ENCODE peak calls at places on chromosomes 7 and 10, in seven cellular contexts. R is prostate gland; Q is endodermal cell; F is effector memory CD4-positive, alpha-beta T cell; N is AG04450; J is NB4; O is Peyer's patch. A is an unnamed sample.

GRCh38 chr10:22681783-22682183 is 32.6 kb downstream of the PIP4K2A start:
- DNase-seq in Q (no peak), F (peak; percentile 30), J (peak; percentile 28), R (peak; percentile 34), N (no peak), O (no peak), A (no peak)

GRCh38 chr10:78059916-78060315 is 26.3 kb downstream of the RPS24 start:
- DNase-seq in R (no peak), J (no peak), F (no peak), N (no peak), O (no peak), Q (no peak), A (no peak)

GRCh38 chr7:98105942-98106544 is 619 bp upstream of the LMTK2 start:
- DNase-seq in F (peak; percentile 0), O (peak; percentile 85), N (no peak), R (no peak), Q (no peak), J (peak; percentile 19), A (peak; percentile 28)

GRCh38 chr10:86969421-86970041 is 1.2 kb downstream of the ADIRF start:
- DNase-seq in F (no peak), J (no peak), O (peak; percentile 54), Q (peak; percentile 46), N (no peak), R (no peak), A (no peak)

GRCh38 chr7:115952832-115953231 is 77.7 kb downstream of the TFEC start:
- DNase-seq in Q (no peak), J (no peak), R (no peak), F (no peak), O (no peak), N (no peak), A (peak; percentile 4)

GRCh38 chr10:3785849-3786290 is 861 bp upstream of the KLF6 start:
- DNase-seq in O (peak; percentile 73), Q (peak; percentile 80), N (no peak), F (no peak), R (no peak), J (no peak), A (peak; percentile 55)

GRCh38 chr7:128351296-128352123 is 7.8 kb upstream of the RBM28 start:
- DNase-seq in N (no peak), J (no peak), O (no peak), R (no peak), F (no peak), Q (peak; percentile 71), A (no peak)

GRCh38 chr10:97689637-97690036 is 2.6 kb upstream of the AVPI1 start:
- DNase-seq in F (no peak), O (no peak), N (peak; percentile 90), R (peak; percentile 35), Q (no peak), J (peak; percentile 58), A (no peak)

GRCh38 chr7:44977304-44977858 is 1.4 kb downstream of the MYO1G start:
- DNase-seq in N (no peak), Q (no peak), J (peak; percentile 97), R (no peak), F (peak; percentile 67), O (peak; percentile 71), A (no peak)

GRCh38 chr10:122263971-122264370 is 7.1 kb upstream of the BTBD16 start:
- DNase-seq in N (peak; percentile 78), R (no peak), F (no peak), Q (peak; percentile 14), J (no peak), O (no peak), A (no peak)

GRCh38 chr7:159136442-159136841 is 8.2 kb downstream of the VIPR2 start:
- DNase-seq in F (no peak), J (no peak), O (no peak), R (no peak), N (no peak), Q (peak; percentile 28), A (no peak)

GRCh38 chr10:49605177-49605938 is 4.8 kb upstream of the SLC18A3 start:
- DNase-seq in Q (peak; percentile 19), J (no peak), R (no peak), O (peak; percentile 24), N (no peak), F (no peak), A (no peak)

GRCh38 chr7:107044347-107045194 is at the start of gene PRKAR2B:
- DNase-seq in F (peak; percentile 64), R (peak; percentile 63), O (peak; percentile 83), J (peak; percentile 80), Q (peak; percentile 93), N (peak; percentile 27), A (peak; percentile 96)

GRCh38 chr10:114246679-114247305 is 7.7 kb downstream of the VWA2 start:
- DNase-seq in J (no peak), F (no peak), R (peak; percentile 23), N (no peak), Q (no peak), O (peak; percentile 55), A (no peak)

GRCh38 chr10:74293686-74294365 is 142.8 kb downstream of the ADK start:
- DNase-seq in N (peak; percentile 34), O (no peak), R (no peak), J (no peak), F (no peak), Q (no peak), A (no peak)

GRCh38 chr7:68733219-68734143 is 864.8 kb upstream of the AUTS2 start:
- DNase-seq in R (no peak), J (no peak), O (no peak), N (no peak), F (no peak), Q (no peak), A (peak; percentile 18)

GRCh38 chr7:97871659-97872024 is 566 bp downstream of the ASNS start:
- DNase-seq in F (peak; percentile 10), N (no peak), O (no peak), J (no peak), Q (no peak), R (peak; percentile 10), A (peak; percentile 8)

GRCh38 chr7:117970806-117971205 is 97.6 kb upstream of the CTTNBP2 start:
- DNase-seq in N (no peak), F (no peak), J (no peak), R (no peak), Q (no peak), O (no peak), A (no peak)

GRCh38 chr10:103427866-103428265 is 24.3 kb downstream of the CALHM2 start:
- DNase-seq in J (no peak), N (no peak), F (no peak), R (no peak), Q (no peak), O (no peak), A (no peak)

GRCh38 chr7:106392144-106392543 is 107.4 kb upstream of the NAMPT start:
- DNase-seq in R (no peak), F (no peak), N (no peak), J (no peak), O (no peak), Q (no peak), A (no peak)

GRCh38 chr10:72297281-72297967 is 23.7 kb downstream of the DDIT4 start:
- DNase-seq in F (peak; percentile 96), N (peak; percentile 56), O (peak; percentile 97), R (peak; percentile 48), Q (no peak), J (peak; percentile 99), A (no peak)

GRCh38 chr10:79345241-79346011 is 1.8 kb upstream of the PPIF start:
- DNase-seq in N (no peak), O (no peak), Q (no peak), R (no peak), F (no peak), J (peak; percentile 76), A (no peak)

GRCh38 chr7:77238703-77239136 is 39.1 kb upstream of the FGL2 start:
- DNase-seq in N (no peak), Q (no peak), O (no peak), J (peak; percentile 98), R (no peak), F (no peak), A (no peak)

GRCh38 chr10:35453855-35454532 is 117.7 kb downstream of the CCNY start:
- DNase-seq in J (peak; percentile 46), Q (no peak), O (no peak), N (no peak), R (no peak), F (no peak), A (no peak)
- H3K4me3 ChIP-seq in J (no peak overlapping the region), Q (no peak overlapping the region), O (no peak overlapping the region), N (no peak overlapping the region), R (no peak overlapping the region), F (no peak overlapping the region), A (no peak overlapping the region)

GRCh38 chr10:69869291-69869841 is 67.7 kb downstream of the COL13A1 start:
- DNase-seq in O (peak; percentile 76), Q (no peak), N (no peak), R (peak; percentile 23), J (no peak), F (no peak), A (no peak)
- H3K4me3 ChIP-seq in O (no peak overlapping the region), Q (no peak overlapping the region), N (no peak overlapping the region), R (no peak overlapping the region), J (no peak overlapping the region), F (no peak overlapping the region), A (no peak overlapping the region)

DNA sequence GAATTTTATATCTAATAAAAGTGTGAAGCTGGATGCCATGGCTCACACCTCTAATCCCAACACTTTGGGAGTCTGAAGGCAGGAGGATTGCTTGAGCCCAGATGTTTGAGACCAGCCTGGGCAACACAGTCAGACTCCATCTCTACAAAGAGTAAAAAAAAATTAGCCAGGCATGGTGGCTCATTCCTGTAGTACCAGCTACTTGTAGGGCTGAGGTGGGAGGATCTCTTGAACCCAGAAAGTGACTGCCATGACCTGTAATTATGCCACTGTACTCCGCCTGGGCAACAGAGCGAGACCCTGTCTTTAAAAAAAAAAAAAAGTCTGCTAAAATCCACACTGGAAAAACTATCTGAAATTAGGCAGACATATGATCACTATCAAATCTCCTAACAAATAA is 7.6 kb downstream of the JMJD1C start:
- DNase-seq in R (no peak), O (no peak), N (no peak), F (no peak), J (no peak), Q (no peak), A (no peak)
- H3K4me3 ChIP-seq in R (no peak overlapping the region), O (no peak overlapping the region), N (no peak overlapping the region), F (no peak overlapping the region), J (no peak overlapping the region), Q (no peak overlapping the region), A (no peak overlapping the region)

GRCh38 chr7:129829677-129830631 is 122.8 kb downstream of the UBE2H start:
- DNase-seq in F (no peak), J (peak; percentile 86), N (peak; percentile 55), O (peak; percentile 87), R (peak; percentile 51), Q (peak; percentile 89), A (peak; percentile 92)
- H3K4me3 ChIP-seq in F (no peak overlapping the region), J (no peak overlapping the region), N (no peak overlapping the region), O (no peak overlapping the region), R (no peak overlapping the region), Q (peak overlapping the region; percentile 39), A (no peak overlapping the region)

GRCh38 chr10:75693453-75693852 is 262.0 kb downstream of the LRMDA start:
- DNase-seq in F (no peak), O (no peak), J (no peak), N (no peak), Q (no peak), R (no peak), A (no peak)
- H3K4me3 ChIP-seq in F (no peak overlapping the region), O (no peak overlapping the region), J (no peak overlapping the region), N (no peak overlapping the region), Q (no peak overlapping the region), R (no peak overlapping the region), A (no peak overlapping the region)

DNA sequence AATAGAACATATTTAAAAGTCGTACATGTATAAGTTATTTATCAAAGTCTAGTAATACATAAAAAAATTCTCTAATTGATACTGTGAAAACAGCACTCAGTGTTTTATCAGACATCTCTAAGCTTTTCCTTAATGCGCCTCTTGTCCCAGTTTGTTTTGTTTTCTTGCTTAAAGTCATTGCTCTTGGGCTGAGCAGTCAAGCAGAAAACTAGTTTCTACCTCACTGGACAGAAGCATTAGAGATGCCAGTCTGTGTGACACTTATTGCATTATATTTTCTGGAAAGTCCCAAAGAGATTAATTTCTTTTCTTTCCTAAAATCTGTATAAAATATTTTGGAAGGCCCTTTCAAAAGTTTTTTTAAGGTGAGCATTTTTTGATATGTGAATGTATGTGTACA is 236.2 kb downstream of the PCLO start:
- DNase-seq in Q (no peak), O (no peak), N (no peak), R (no peak), J (no peak), F (no peak), A (peak; percentile 45)
- H3K4me3 ChIP-seq in Q (no peak overlapping the region), O (no peak overlapping the region), N (no peak overlapping the region), R (no peak overlapping the region), J (no peak overlapping the region), F (no peak overlapping the region), A (no peak overlapping the region)